ENCODE peak calls at places on chromosomes 16 and 17, in six cellular contexts. One of them, this sample, is unnamed.

GRCh38 chr17:43791589-43791988 is 11.4 kb downstream of the CFAP97D1 start:
- DNase-seq in GM12892: no peak
- DNase-seq in H1: no peak
- DNase-seq in HepG2: peak
- DNase-seq in GM12878: no peak
- DNase-seq in K562: peak
- DNase-seq in this sample: no peak

GRCh38 chr16:67543036-67543435 is 14.4 kb downstream of the RIPOR1 start:
- DNase-seq in GM12878: no peak
- DNase-seq in H1: no peak
- DNase-seq in GM12892: peak
- DNase-seq in HepG2: no peak
- DNase-seq in K562: no peak
- DNase-seq in this sample: no peak

GRCh38 chr17:31413871-31414589 is 22.6 kb downstream of the RAB11FIP4 start:
- DNase-seq in GM12878: no peak
- DNase-seq in K562: no peak
- DNase-seq in GM12892: no peak
- DNase-seq in H1: no peak
- DNase-seq in HepG2: no peak
- DNase-seq in this sample: no peak

GRCh38 chr16:54473201-54473993 is 186.8 kb upstream of the IRX3 start:
- DNase-seq in HepG2: no peak
- DNase-seq in H1: no peak
- DNase-seq in K562: no peak
- DNase-seq in GM12892: no peak
- DNase-seq in GM12878: no peak
- DNase-seq in this sample: no peak

GRCh38 chr17:57823469-57824401 is 26.1 kb downstream of the MRPS23 start:
- DNase-seq in H1: no peak
- DNase-seq in HepG2: no peak
- DNase-seq in GM12892: no peak
- DNase-seq in GM12878: no peak
- DNase-seq in K562: no peak
- DNase-seq in this sample: no peak

GRCh38 chr17:9729034-9729650 is 62.2 kb downstream of the DHRS7C start:
- DNase-seq in HepG2: peak
- DNase-seq in K562: peak
- DNase-seq in GM12892: peak
- DNase-seq in GM12878: peak
- DNase-seq in H1: no peak
- DNase-seq in this sample: peak

GRCh38 chr17:27259356-27259755 is 34.6 kb upstream of the WSB1 start:
- DNase-seq in HepG2: no peak
- DNase-seq in GM12892: no peak
- DNase-seq in H1: no peak
- DNase-seq in K562: no peak
- DNase-seq in GM12878: no peak
- DNase-seq in this sample: no peak

GRCh38 chr17:50909765-50910661 is 43.9 kb upstream of the TOB1 start:
- DNase-seq in K562: no peak
- DNase-seq in GM12892: no peak
- DNase-seq in H1: no peak
- DNase-seq in GM12878: no peak
- DNase-seq in HepG2: peak
- DNase-seq in this sample: no peak

GRCh38 chr17:44297975-44298374 is 10.4 kb upstream of the RUNDC3A start:
- DNase-seq in GM12892: no peak
- DNase-seq in HepG2: no peak
- DNase-seq in GM12878: no peak
- DNase-seq in H1: no peak
- DNase-seq in K562: no peak
- DNase-seq in this sample: no peak

GRCh38 chr17:31580331-31581021 is 189.0 kb downstream of the RAB11FIP4 start:
- DNase-seq in HepG2: no peak
- DNase-seq in H1: no peak
- DNase-seq in GM12878: no peak
- DNase-seq in GM12892: no peak
- DNase-seq in K562: no peak
- DNase-seq in this sample: no peak

GRCh38 chr17:54881255-54881972 is 19.2 kb upstream of the TOM1L1 start:
- DNase-seq in H1: no peak
- DNase-seq in GM12892: no peak
- DNase-seq in HepG2: no peak
- DNase-seq in GM12878: no peak
- DNase-seq in K562: no peak
- DNase-seq in this sample: no peak

GRCh38 chr17:54882371-54882770 is 18.3 kb upstream of the TOM1L1 start:
- DNase-seq in GM12878: no peak
- DNase-seq in HepG2: no peak
- DNase-seq in GM12892: no peak
- DNase-seq in K562: no peak
- DNase-seq in H1: no peak
- DNase-seq in this sample: no peak

GRCh38 chr17:54882950-54883349 is 17.7 kb upstream of the TOM1L1 start:
- DNase-seq in H1: no peak
- DNase-seq in GM12892: no peak
- DNase-seq in K562: no peak
- DNase-seq in GM12878: no peak
- DNase-seq in HepG2: no peak
- DNase-seq in this sample: no peak

GRCh38 chr17:54887787-54888186 is 12.9 kb upstream of the TOM1L1 start:
- DNase-seq in K562: no peak
- DNase-seq in H1: no peak
- DNase-seq in HepG2: no peak
- DNase-seq in GM12892: no peak
- DNase-seq in GM12878: no peak
- DNase-seq in this sample: no peak

GRCh38 chr17:54883939-54884338 is 16.7 kb upstream of the TOM1L1 start:
- DNase-seq in K562: no peak
- DNase-seq in GM12892: no peak
- DNase-seq in GM12878: no peak
- DNase-seq in HepG2: no peak
- DNase-seq in H1: no peak
- DNase-seq in this sample: no peak
- TF ChIP-seq POLR2A in K562: no peak
- TF ChIP-seq POLR2A in GM12892: no peak
- TF ChIP-seq POLR2A in GM12878: no peak
- TF ChIP-seq POLR2A in HepG2: no peak
- TF ChIP-seq POLR2A in H1: no peak
- TF ChIP-seq POLR2A in this sample: no peak

DNA sequence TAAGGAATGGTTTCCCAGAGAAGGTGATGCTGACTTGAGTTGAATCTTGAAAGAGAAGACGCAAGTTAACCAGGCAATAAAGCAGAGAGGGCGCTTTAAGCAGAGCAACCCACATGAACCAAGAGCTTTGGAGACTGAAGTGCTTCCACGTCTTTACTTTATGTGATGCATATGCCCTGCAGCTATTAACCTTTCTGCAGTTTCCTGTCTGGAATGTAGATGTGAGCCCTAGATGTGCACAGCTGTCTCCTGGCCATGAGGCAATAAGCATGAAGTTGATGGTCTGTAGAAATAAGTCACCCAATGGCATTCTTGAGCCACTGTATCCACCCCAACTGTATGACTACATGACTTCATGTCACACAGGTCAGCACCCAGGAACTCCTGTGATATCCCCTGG is 5.7 kb upstream of the CHST4 start:
- DNase-seq in HepG2: no peak
- DNase-seq in GM12892: no peak
- DNase-seq in K562: no peak
- DNase-seq in GM12878: no peak
- DNase-seq in H1: no peak
- DNase-seq in this sample: no peak
- TF ChIP-seq TAF1 in HepG2: no peak
- TF ChIP-seq TAF1 in GM12892: no peak
- TF ChIP-seq TAF1 in K562: no peak
- TF ChIP-seq TAF1 in GM12878: no peak
- TF ChIP-seq TAF1 in H1: no peak
- TF ChIP-seq TAF1 in this sample: no peak

GRCh38 chr17:76868176-76868668 is at the start of gene MGAT5B:
- DNase-seq in GM12878: no peak
- DNase-seq in GM12892: peak
- DNase-seq in HepG2: peak
- DNase-seq in H1: peak
- DNase-seq in K562: peak
- DNase-seq in this sample: peak
- TF ChIP-seq POLR2A in GM12878: no peak
- TF ChIP-seq POLR2A in GM12892: no peak
- TF ChIP-seq POLR2A in HepG2: no peak
- TF ChIP-seq POLR2A in H1: no peak
- TF ChIP-seq POLR2A in K562: no peak
- TF ChIP-seq POLR2A in this sample: no peak

GRCh38 chr16:29881050-29881449 is 18.0 kb upstream of the CDIPT start:
- DNase-seq in GM12878: no peak
- DNase-seq in K562: no peak
- DNase-seq in HepG2: peak
- DNase-seq in GM12892: no peak
- DNase-seq in H1: no peak
- DNase-seq in this sample: no peak

DNA sequence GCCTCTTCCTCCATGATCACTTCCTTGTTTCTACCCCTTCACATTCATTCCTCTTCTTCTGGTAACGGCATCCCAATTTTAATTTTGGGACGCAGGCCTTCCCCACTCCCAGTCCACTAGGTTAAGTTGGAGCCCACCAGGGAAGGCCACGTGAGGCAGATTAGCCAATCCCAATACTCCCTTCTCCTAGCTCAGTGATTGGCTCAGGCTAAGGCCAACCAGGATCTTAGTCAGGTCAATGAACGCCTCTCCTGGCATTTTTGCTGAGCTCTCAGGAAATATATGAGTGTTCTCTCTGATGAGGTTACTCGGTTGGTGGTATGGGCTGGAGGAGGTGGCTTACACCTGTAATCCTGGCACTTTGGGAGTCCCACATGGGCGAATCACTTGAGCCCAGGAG is 15.4 kb downstream of the SEZ6L2 start:
- DNase-seq in H1: no peak
- DNase-seq in GM12878: no peak
- DNase-seq in K562: peak
- DNase-seq in GM12892: no peak
- DNase-seq in HepG2: no peak
- DNase-seq in this sample: no peak
- TF ChIP-seq TAF1 in H1: no peak
- TF ChIP-seq TAF1 in GM12878: no peak
- TF ChIP-seq TAF1 in K562: no peak
- TF ChIP-seq TAF1 in GM12892: no peak
- TF ChIP-seq TAF1 in HepG2: no peak
- TF ChIP-seq TAF1 in this sample: no peak

DNA sequence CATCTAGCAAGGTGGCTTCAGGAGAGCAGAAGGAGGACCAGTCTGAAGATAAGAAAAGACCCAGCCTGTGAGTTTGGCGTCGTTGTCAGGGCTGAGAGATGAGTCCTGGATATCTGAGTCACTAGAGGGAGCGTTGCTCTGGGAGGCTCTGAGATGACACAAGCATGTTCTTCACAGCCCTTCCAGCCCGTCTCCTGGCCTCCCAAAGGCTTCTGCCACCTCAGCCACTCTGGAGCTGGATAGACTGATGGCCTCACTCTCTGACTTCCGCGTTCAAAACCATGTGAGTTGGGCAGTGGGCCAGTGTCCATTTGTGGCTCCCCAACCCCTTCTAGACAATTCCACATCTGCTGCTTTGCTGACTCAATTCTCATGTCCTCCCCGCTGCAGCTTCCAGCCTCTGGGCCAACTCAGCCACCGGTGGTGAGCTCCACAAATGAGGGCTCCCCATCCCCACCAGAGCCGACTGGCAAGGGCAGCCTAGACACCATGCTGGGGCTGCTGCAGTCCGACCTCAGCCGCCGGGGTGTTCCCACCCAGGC is 2.3 kb downstream of the TGFB1I1 start:
- DNase-seq in HepG2: no peak
- DNase-seq in GM12878: no peak
- DNase-seq in K562: peak
- DNase-seq in GM12892: no peak
- DNase-seq in H1: no peak
- DNase-seq in this sample: no peak
- TF ChIP-seq POLR2A in HepG2: no peak
- TF ChIP-seq POLR2A in GM12878: no peak
- TF ChIP-seq POLR2A in K562: no peak
- TF ChIP-seq POLR2A in GM12892: no peak
- TF ChIP-seq POLR2A in H1: no peak
- TF ChIP-seq POLR2A in this sample: no peak

DNA sequence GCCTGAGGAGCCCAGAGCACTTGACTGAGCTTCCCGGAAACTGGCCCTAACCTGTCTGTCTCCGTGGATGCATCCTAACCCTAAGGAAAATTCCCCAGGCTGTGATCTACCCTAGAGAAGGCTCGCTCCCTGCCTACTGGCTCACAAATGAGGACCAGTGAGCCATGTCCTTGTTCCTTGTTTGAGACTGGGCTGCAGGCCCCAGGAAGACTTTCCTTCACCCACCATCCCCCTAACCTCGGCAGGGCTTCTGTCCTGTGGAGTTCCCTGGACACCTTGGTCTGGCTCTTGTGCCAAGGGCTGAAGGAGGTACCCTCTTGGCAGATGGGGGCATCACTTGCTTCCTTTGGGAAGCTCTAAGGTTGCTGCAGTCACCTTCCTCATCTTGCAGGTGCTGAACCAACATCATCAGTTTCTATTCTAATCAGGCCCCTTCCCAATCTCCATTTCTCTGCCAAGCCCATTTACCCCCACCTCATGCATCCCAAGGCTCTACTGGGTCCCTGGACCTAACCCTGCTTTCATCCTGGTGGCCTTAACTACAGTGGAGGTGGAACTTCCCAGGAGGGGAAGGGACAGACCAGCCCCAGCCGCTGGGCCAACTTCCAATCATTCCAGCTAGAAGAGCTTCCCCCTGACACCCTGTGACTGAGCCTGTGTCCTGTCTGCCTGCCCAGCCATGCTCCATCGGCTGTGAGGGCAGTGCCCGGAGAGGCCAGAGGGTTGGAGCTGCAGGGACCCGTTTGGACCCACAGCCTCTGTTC is 12.4 kb downstream of the RNF40 start:
- DNase-seq in H1: no peak
- DNase-seq in K562: no peak
- DNase-seq in GM12892: no peak
- DNase-seq in GM12878: no peak
- DNase-seq in HepG2: no peak
- DNase-seq in this sample: no peak
- TF ChIP-seq TAF1 in H1: no peak
- TF ChIP-seq TAF1 in K562: no peak
- TF ChIP-seq TAF1 in GM12892: no peak
- TF ChIP-seq TAF1 in GM12878: no peak
- TF ChIP-seq TAF1 in HepG2: no peak
- TF ChIP-seq TAF1 in this sample: no peak

GRCh38 chr16:1047801-1048200 is 24.7 kb upstream of the SSTR5 start:
- DNase-seq in K562: no peak
- DNase-seq in GM12878: no peak
- DNase-seq in H1: no peak
- DNase-seq in GM12892: no peak
- DNase-seq in HepG2: no peak
- DNase-seq in this sample: no peak
- TF ChIP-seq POLR2A in K562: no peak
- TF ChIP-seq POLR2A in GM12878: no peak
- TF ChIP-seq POLR2A in H1: no peak
- TF ChIP-seq POLR2A in GM12892: no peak
- TF ChIP-seq POLR2A in HepG2: no peak
- TF ChIP-seq POLR2A in this sample: no peak

DNA sequence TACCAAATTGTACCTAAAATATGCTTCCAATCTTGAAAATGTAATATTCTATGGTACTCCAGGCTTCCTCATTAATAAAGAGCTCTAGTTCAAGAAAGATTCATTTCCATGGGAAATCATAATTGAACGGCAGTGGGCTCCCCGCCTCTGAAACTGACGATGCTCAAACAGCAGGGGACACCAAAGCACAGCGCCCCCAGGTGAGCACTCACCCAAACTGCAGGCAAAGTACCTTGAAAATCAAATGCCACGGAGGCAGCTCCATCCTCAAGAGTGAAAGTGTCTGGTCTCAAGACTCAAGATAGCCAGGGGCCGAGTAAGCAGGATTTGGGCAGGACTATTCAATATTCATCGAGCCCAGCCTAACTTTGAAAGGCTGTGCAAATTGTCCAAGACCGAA is 217.4 kb upstream of the TNRC6C start:
- DNase-seq in HepG2: no peak
- DNase-seq in K562: peak
- DNase-seq in GM12878: no peak
- DNase-seq in GM12892: no peak
- DNase-seq in H1: peak
- DNase-seq in this sample: no peak
- TF ChIP-seq TAF1 in HepG2: no peak
- TF ChIP-seq TAF1 in K562: no peak
- TF ChIP-seq TAF1 in GM12878: no peak
- TF ChIP-seq TAF1 in GM12892: no peak
- TF ChIP-seq TAF1 in H1: no peak
- TF ChIP-seq TAF1 in this sample: no peak